ENCODE peak calls at places on chromosome 21, in five cellular contexts. One of them, this sample, is unnamed.

GRCh38 chr21:44051462-44051941 is 39.4 kb downstream of the TRAPPC10 start:
- DNase-seq in PC-3: no peak
- DNase-seq in tibial nerve: no peak
- DNase-seq in heart left ventricle: peak; percentile 53
- DNase-seq in A549: no peak
- DNase-seq in this sample: no peak

GRCh38 chr21:40191196-40191595 is 324.0 kb downstream of the PCP4 start:
- DNase-seq in PC-3: no peak
- DNase-seq in tibial nerve: no peak
- DNase-seq in heart left ventricle: no peak
- DNase-seq in A549: no peak
- DNase-seq in this sample: no peak

GRCh38 chr21:32624726-32625125 is 12.5 kb upstream of the CFAP298 start:
- DNase-seq in PC-3: peak; percentile 57
- DNase-seq in tibial nerve: no peak
- DNase-seq in heart left ventricle: no peak
- DNase-seq in A549: no peak
- DNase-seq in this sample: peak; percentile 51

GRCh38 chr21:33025106-33025470 is 647 bp upstream of the OLIG2 start:
- DNase-seq in PC-3: no peak
- DNase-seq in tibial nerve: no peak
- DNase-seq in heart left ventricle: no peak
- DNase-seq in A549: no peak
- DNase-seq in this sample: no peak

GRCh38 chr21:44903689-44904088 is 17.0 kb downstream of the ITGB2 start:
- DNase-seq in PC-3: no peak
- DNase-seq in tibial nerve: no peak
- DNase-seq in heart left ventricle: no peak
- DNase-seq in A549: no peak
- DNase-seq in this sample: no peak

GRCh38 chr21:39776589-39776988 is 31.6 kb downstream of the IGSF5 start:
- DNase-seq in PC-3: no peak
- DNase-seq in tibial nerve: no peak
- DNase-seq in heart left ventricle: no peak
- DNase-seq in A549: no peak
- DNase-seq in this sample: no peak

GRCh38 chr21:32335601-32336575 is 37.2 kb downstream of the MRAP start:
- DNase-seq in PC-3: no peak
- DNase-seq in tibial nerve: no peak
- DNase-seq in heart left ventricle: no peak
- DNase-seq in A549: no peak
- DNase-seq in this sample: no peak

GRCh38 chr21:37435120-37435519 is 68.5 kb downstream of the DYRK1A start:
- DNase-seq in PC-3: peak; percentile 47
- DNase-seq in tibial nerve: no peak
- DNase-seq in heart left ventricle: peak; percentile 73
- DNase-seq in A549: no peak
- DNase-seq in this sample: peak; percentile 49

GRCh38 chr21:41361786-41362604 is at the start of gene MX2:
- DNase-seq in PC-3: peak; percentile 48
- DNase-seq in tibial nerve: peak; percentile 52
- DNase-seq in heart left ventricle: peak; percentile 81
- DNase-seq in A549: no peak
- DNase-seq in this sample: peak; percentile 35

GRCh38 chr21:37073417-37074194 is 552 bp downstream of the TTC3 start:
- DNase-seq in PC-3: peak; percentile 33
- DNase-seq in tibial nerve: no peak
- DNase-seq in heart left ventricle: peak; percentile 47
- DNase-seq in A549: no peak
- DNase-seq in this sample: peak; percentile 2

GRCh38 chr21:35366348-35367085 is 317.4 kb upstream of the RUNX1 start:
- DNase-seq in PC-3: no peak
- DNase-seq in tibial nerve: no peak
- DNase-seq in heart left ventricle: peak; percentile 37
- DNase-seq in A549: no peak
- DNase-seq in this sample: no peak

GRCh38 chr21:31731112-31731801 is 661 bp downstream of the SCAF4 start:
- DNase-seq in PC-3: no peak
- DNase-seq in tibial nerve: no peak
- DNase-seq in heart left ventricle: peak; percentile 46
- DNase-seq in A549: peak; percentile 16
- DNase-seq in this sample: peak; percentile 26

GRCh38 chr21:35850029-35850428 is 210.3 kb downstream of the SETD4 start:
- DNase-seq in PC-3: no peak
- DNase-seq in tibial nerve: no peak
- DNase-seq in heart left ventricle: no peak
- DNase-seq in A549: no peak
- DNase-seq in this sample: no peak

GRCh38 chr21:34510148-34511142 is 1.6 kb downstream of the KCNE1 start:
- DNase-seq in PC-3: peak; percentile 75
- DNase-seq in tibial nerve: peak; percentile 62
- DNase-seq in heart left ventricle: peak; percentile 82
- DNase-seq in A549: peak; percentile 13
- DNase-seq in this sample: no peak

GRCh38 chr21:23111070-23111605 is 2112.9 kb downstream of the NCAM2 start:
- DNase-seq in PC-3: no peak
- DNase-seq in tibial nerve: no peak
- DNase-seq in heart left ventricle: no peak
- DNase-seq in A549: no peak
- DNase-seq in this sample: no peak

GRCh38 chr21:39663066-39663465 is 50.3 kb downstream of the B3GALT5 start:
- DNase-seq in PC-3: no peak
- DNase-seq in tibial nerve: no peak
- DNase-seq in heart left ventricle: no peak
- DNase-seq in A549: no peak
- DNase-seq in this sample: no peak

GRCh38 chr21:31813873-31814272 is 58.9 kb upstream of the HUNK start:
- DNase-seq in PC-3: no peak
- DNase-seq in tibial nerve: no peak
- DNase-seq in heart left ventricle: no peak
- DNase-seq in A549: no peak
- DNase-seq in this sample: no peak

GRCh38 chr21:31618696-31619430 is 40.6 kb upstream of the SOD1 start:
- DNase-seq in PC-3: no peak
- DNase-seq in tibial nerve: no peak
- DNase-seq in heart left ventricle: no peak
- DNase-seq in A549: no peak
- DNase-seq in this sample: no peak

GRCh38 chr21:33071878-33072306 is 2.0 kb downstream of the OLIG1 start:
- DNase-seq in PC-3: no peak
- DNase-seq in tibial nerve: no peak
- DNase-seq in heart left ventricle: no peak
- DNase-seq in A549: no peak
- DNase-seq in this sample: no peak

GRCh38 chr21:35548904-35549615 is 500.0 kb upstream of the RUNX1 start:
- DNase-seq in PC-3: peak; percentile 11
- DNase-seq in tibial nerve: no peak
- DNase-seq in heart left ventricle: no peak
- DNase-seq in A549: no peak
- DNase-seq in this sample: no peak

GRCh38 chr21:41438425-41439113 is 12.5 kb downstream of the MX1 start:
- DNase-seq in PC-3: no peak
- DNase-seq in tibial nerve: no peak
- DNase-seq in heart left ventricle: no peak
- DNase-seq in A549: no peak
- DNase-seq in this sample: no peak

GRCh38 chr21:37164742-37165141 is 91.7 kb downstream of the TTC3 start:
- DNase-seq in PC-3: no peak
- DNase-seq in tibial nerve: no peak
- DNase-seq in heart left ventricle: no peak
- DNase-seq in A549: no peak
- DNase-seq in this sample: no peak

GRCh38 chr21:37338671-37339526 is 27.7 kb upstream of the DYRK1A start:
- DNase-seq in PC-3: peak; percentile 97
- DNase-seq in tibial nerve: no peak
- DNase-seq in heart left ventricle: peak; percentile 70
- DNase-seq in A549: peak; percentile 81
- DNase-seq in this sample: peak; percentile 95

DNA sequence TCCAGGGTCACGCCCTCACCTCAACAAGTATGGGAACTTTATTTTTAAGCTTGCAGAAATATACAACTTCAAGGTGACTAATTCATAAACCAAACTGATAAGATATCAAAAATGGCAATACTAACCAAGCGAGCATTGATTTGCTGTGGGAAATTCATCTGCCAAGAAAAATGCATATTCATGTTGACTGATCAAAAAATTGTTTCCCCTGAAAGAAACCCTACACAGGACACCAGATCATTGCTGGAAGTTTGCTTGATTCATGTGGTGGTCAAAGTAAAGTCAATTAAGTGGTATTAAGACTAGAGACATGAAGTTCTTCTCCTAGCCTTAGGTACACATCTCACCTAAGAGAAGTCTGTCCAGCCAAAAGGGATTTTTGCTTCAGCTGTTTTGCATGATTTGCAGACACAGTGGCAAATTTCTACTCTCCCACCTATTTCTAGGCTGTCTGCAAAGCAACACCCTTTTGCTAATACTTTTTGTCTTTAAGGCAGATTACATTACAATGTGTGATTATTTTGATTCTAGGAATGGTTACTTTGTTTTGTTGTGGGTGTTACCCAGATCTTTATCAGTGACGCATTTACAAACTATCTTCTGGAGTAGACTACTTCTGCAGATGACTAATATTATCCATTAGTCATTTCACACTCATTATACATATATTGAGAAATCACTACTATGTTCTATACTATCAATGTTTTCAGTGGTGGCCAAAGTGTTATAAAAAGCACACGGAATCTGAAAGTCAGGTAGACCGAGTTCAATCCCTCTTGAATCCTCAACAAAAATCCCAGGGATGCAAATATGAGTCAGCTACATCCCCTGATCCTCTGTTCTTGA is 12.3 kb downstream of the SAMSN1 start:
- DNase-seq in PC-3: peak; percentile 94
- DNase-seq in tibial nerve: no peak
- DNase-seq in heart left ventricle: no peak
- DNase-seq in A549: peak; percentile 8
- DNase-seq in this sample: peak; percentile 77
- TF ChIP-seq CTCF in PC-3: no peak
- TF ChIP-seq CTCF in tibial nerve: no peak
- TF ChIP-seq CTCF in heart left ventricle: no peak
- TF ChIP-seq CTCF in A549: no peak
- TF ChIP-seq CTCF in this sample: no peak

DNA sequence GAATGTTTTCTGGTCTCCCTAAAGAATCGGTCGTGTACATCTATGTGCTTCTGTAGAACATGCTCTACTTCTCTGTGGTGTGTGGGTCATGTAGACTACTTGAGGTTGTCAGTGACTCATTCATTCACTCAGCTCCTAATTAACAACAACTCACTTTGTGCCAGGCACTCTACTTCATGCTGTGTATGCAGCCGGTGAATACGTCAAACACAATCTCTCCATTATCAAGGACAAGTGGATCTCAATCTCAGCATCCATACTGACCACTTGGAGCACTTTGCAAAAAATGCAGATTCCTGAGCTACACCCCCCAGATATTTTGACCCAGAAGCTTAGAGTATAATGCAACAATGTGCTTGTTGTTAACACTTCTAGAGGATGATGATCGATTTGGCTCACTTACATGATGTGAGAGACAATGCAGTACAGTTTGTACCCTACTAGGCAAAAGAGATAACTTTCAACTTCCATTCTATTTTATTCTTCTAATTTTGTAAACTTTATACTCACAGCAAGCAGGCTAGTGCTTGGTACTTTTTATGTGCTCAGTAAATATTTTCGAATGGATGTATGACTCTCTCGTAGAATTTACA is 508.6 kb upstream of the ADAMTS5 start:
- DNase-seq in PC-3: no peak
- DNase-seq in tibial nerve: no peak
- DNase-seq in heart left ventricle: no peak
- DNase-seq in A549: no peak
- DNase-seq in this sample: no peak
- H3K27ac ChIP-seq in PC-3: no peak overlapping the region
- H3K27ac ChIP-seq in tibial nerve: no peak overlapping the region
- H3K27ac ChIP-seq in heart left ventricle: no peak overlapping the region
- H3K27ac ChIP-seq in A549: no peak overlapping the region
- H3K27ac ChIP-seq in this sample: no peak overlapping the region

GRCh38 chr21:29349702-29350101 is 51.0 kb downstream of the BACH1 start:
- DNase-seq in PC-3: no peak
- DNase-seq in tibial nerve: no peak
- DNase-seq in heart left ventricle: no peak
- DNase-seq in A549: no peak
- DNase-seq in this sample: no peak

GRCh38 chr21:29351691-29352090 is 53.0 kb downstream of the BACH1 start:
- DNase-seq in PC-3: no peak
- DNase-seq in tibial nerve: no peak
- DNase-seq in heart left ventricle: no peak
- DNase-seq in A549: no peak
- DNase-seq in this sample: no peak

GRCh38 chr21:29347274-29347681 is 48.6 kb downstream of the BACH1 start:
- DNase-seq in PC-3: no peak
- DNase-seq in tibial nerve: no peak
- DNase-seq in heart left ventricle: no peak
- DNase-seq in A549: no peak
- DNase-seq in this sample: no peak

GRCh38 chr21:29346771-29347170 is 48.0 kb downstream of the BACH1 start:
- DNase-seq in PC-3: no peak
- DNase-seq in tibial nerve: no peak
- DNase-seq in heart left ventricle: no peak
- DNase-seq in A549: no peak
- DNase-seq in this sample: no peak

DNA sequence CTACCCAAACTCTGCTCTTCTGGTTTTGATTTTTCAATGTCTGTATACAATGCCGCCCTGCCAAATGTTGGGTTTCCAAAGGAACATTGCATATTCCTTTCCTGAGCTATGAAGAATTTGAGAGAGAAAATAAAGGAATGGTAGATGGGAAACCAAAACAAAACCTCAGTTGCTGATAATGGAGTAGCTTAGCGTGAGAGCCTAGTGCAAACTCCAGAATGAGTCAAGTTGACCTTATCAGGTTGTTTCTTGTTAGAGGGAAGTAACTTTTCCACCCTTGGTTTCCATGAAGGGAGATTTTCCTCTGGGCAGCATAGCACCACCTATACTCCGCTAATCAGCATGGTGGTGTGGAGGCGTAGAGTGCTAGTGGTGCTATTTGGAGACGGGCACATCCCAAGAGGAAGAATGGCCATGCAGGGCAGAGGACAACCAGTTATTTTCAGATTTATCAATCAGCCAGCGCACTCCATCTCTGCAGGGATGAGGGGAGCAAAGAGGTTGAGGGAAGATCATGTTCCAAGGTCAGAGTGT is 51.6 kb downstream of the BACH1 start:
- DNase-seq in PC-3: no peak
- DNase-seq in tibial nerve: no peak
- DNase-seq in heart left ventricle: no peak
- DNase-seq in A549: no peak
- DNase-seq in this sample: no peak
- TF ChIP-seq CTCF in PC-3: no peak
- TF ChIP-seq CTCF in tibial nerve: no peak
- TF ChIP-seq CTCF in heart left ventricle: no peak
- TF ChIP-seq CTCF in A549: no peak
- TF ChIP-seq CTCF in this sample: no peak

GRCh38 chr21:30579351-30579750 is 10.8 kb downstream of the KRTAP22-2 start:
- DNase-seq in PC-3: no peak
- DNase-seq in tibial nerve: no peak
- DNase-seq in heart left ventricle: no peak
- DNase-seq in A549: no peak
- DNase-seq in this sample: no peak

GRCh38 chr21:30582850-30583249 is 7.3 kb downstream of the KRTAP22-2 start:
- DNase-seq in PC-3: no peak
- DNase-seq in tibial nerve: no peak
- DNase-seq in heart left ventricle: no peak
- DNase-seq in A549: no peak
- DNase-seq in this sample: no peak

GRCh38 chr21:30577766-30578165 is 12.4 kb downstream of the KRTAP22-2 start:
- DNase-seq in PC-3: peak; percentile 56
- DNase-seq in tibial nerve: no peak
- DNase-seq in heart left ventricle: no peak
- DNase-seq in A549: no peak
- DNase-seq in this sample: no peak

GRCh38 chr21:30580132-30580531 is 10.1 kb downstream of the KRTAP22-2 start:
- DNase-seq in PC-3: peak; percentile 49
- DNase-seq in tibial nerve: no peak
- DNase-seq in heart left ventricle: no peak
- DNase-seq in A549: no peak
- DNase-seq in this sample: no peak
- H3K27ac ChIP-seq in PC-3: no peak overlapping the region
- H3K27ac ChIP-seq in tibial nerve: no peak overlapping the region
- H3K27ac ChIP-seq in heart left ventricle: no peak overlapping the region
- H3K27ac ChIP-seq in A549: no peak overlapping the region
- H3K27ac ChIP-seq in this sample: no peak overlapping the region

This sample was measured in RWPE1.